ENCODE peak calls at places on chromosome 9, in eight cellular contexts. J, E, T, H, I, Z, Q and N are unnamed samples.

GRCh38 chr9:134053941-134054761 is 13.7 kb downstream of the BRD3 start:
- DNase-seq in H (no peak), Q (no peak), Z (no peak), I (no peak), J (no peak), E (no peak), T (no peak), N (no peak)

GRCh38 chr9:136840877-136841645 is 1.2 kb upstream of the AJM1 start:
- DNase-seq in E (peak), I (peak), J (no peak), H (peak), T (peak), Z (peak), Q (no peak), N (peak)

GRCh38 chr9:97398999-97399758 is 12.7 kb upstream of the TDRD7 start:
- DNase-seq in H (peak), Z (peak), E (peak), I (peak), J (peak), Q (peak), T (peak), N (no peak)

GRCh38 chr9:86854898-86855523 is 92.3 kb downstream of the GAS1 start:
- DNase-seq in E (no peak), Q (no peak), H (no peak), J (no peak), I (peak), T (peak), Z (peak), N (no peak)

GRCh38 chr9:111728617-111729366 is 65.9 kb downstream of the SHOC1 start:
- DNase-seq in J (no peak), Z (no peak), H (no peak), E (no peak), Q (peak), T (no peak), I (no peak), N (no peak)

GRCh38 chr9:85055506-85056202 is 386.1 kb downstream of the NTRK2 start:
- DNase-seq in H (no peak), I (no peak), J (no peak), Z (no peak), T (no peak), Q (no peak), E (no peak), N (no peak)

GRCh38 chr9:81150016-81150625 is 539.2 kb downstream of the TLE1 start:
- DNase-seq in E (no peak), H (no peak), I (no peak), Z (no peak), T (no peak), Q (no peak), J (no peak), N (no peak)

GRCh38 chr9:122158202-122158601 is 1.4 kb downstream of the NDUFA8 start:
- DNase-seq in Z (peak), E (peak), Q (peak), I (peak), J (no peak), T (peak), H (no peak), N (no peak)

GRCh38 chr9:32899181-32899580 is 102.2 kb downstream of the APTX start:
- DNase-seq in I (no peak), Z (no peak), H (no peak), Q (no peak), E (no peak), J (no peak), T (no peak), N (no peak)

GRCh38 chr9:81562221-81563019 is 126.9 kb downstream of the TLE1 start:
- DNase-seq in Z (peak), E (no peak), T (peak), I (no peak), H (peak), Q (peak), J (no peak), N (no peak)

GRCh38 chr9:81610739-81611107 is 78.6 kb downstream of the TLE1 start:
- DNase-seq in H (no peak), T (no peak), Q (no peak), J (no peak), I (no peak), Z (no peak), E (no peak), N (no peak)

GRCh38 chr9:80485420-80485819 is 913.7 kb downstream of the TLE4 start:
- DNase-seq in E (no peak), H (no peak), Z (no peak), T (no peak), I (no peak), J (no peak), Q (no peak), N (no peak)

GRCh38 chr9:133515240-133515610 is 9.5 kb downstream of the MYMK start:
- DNase-seq in J (no peak), Z (no peak), I (no peak), Q (no peak), H (no peak), T (no peak), E (no peak), N (no peak)

GRCh38 chr9:114220129-114220541 is 64.8 kb downstream of the COL27A1 start:
- DNase-seq in T (no peak), I (no peak), Q (no peak), E (no peak), Z (no peak), J (no peak), H (no peak), N (no peak)

GRCh38 chr9:31185831-31186230 is 1198.6 kb upstream of the ACO1 start:
- DNase-seq in T (no peak), Q (no peak), E (no peak), J (no peak), H (no peak), Z (no peak), I (no peak), N (no peak)

GRCh38 chr9:69502671-69503301 is 169.4 kb downstream of the APBA1 start:
- DNase-seq in I (no peak), E (no peak), Q (peak), J (no peak), Z (no peak), T (no peak), H (no peak), N (no peak)

GRCh38 chr9:3191715-3192114 is 334.1 kb downstream of the RFX3 start:
- DNase-seq in T (no peak), E (no peak), H (no peak), I (no peak), Z (no peak), J (no peak), Q (no peak), N (no peak)

GRCh38 chr9:9483175-9483574 is 1129.6 kb downstream of the PTPRD start:
- DNase-seq in Q (no peak), T (no peak), H (no peak), I (no peak), Z (no peak), J (no peak), E (no peak), N (no peak)

GRCh38 chr9:74951725-74952151 is 974 bp downstream of the C9orf40 start:
- DNase-seq in I (peak), H (peak), Z (peak), E (peak), Q (peak), T (peak), J (peak), N (peak)

GRCh38 chr9:90000925-90001324 is 396.1 kb downstream of the GADD45G start:
- DNase-seq in E (no peak), T (no peak), Z (no peak), J (no peak), I (no peak), Q (no peak), H (no peak), N (no peak)
- H3K27ac ChIP-seq in E (peak), T (no peak), Z (no peak), J (no peak), I (no peak), Q (no peak), H (peak), N (no peak)

GRCh38 chr9:125485471-125485870 is 221.5 kb downstream of the MAPKAP1 start:
- DNase-seq in Q (no peak), E (no peak), Z (no peak), H (no peak), I (no peak), T (no peak), J (no peak), N (no peak)
- H3K27ac ChIP-seq in Q (no peak), E (peak), Z (no peak), H (peak), I (no peak), T (no peak), J (no peak), N (no peak)

GRCh38 chr9:34623386-34624235 is 3.3 kb upstream of the DCTN3 start:
- DNase-seq in H (no peak), I (peak), Z (no peak), T (no peak), E (no peak), Q (no peak), J (no peak), N (no peak)

GRCh38 chr9:34625087-34625486 is 3.8 kb downstream of the ARID3C start:
- DNase-seq in H (no peak), J (no peak), E (no peak), T (no peak), I (no peak), Q (no peak), Z (no peak), N (no peak)

GRCh38 chr9:34615132-34615531 is 3.2 kb upstream of the RPP25L start:
- DNase-seq in T (no peak), H (no peak), Q (no peak), Z (no peak), I (no peak), J (no peak), E (no peak), N (no peak)

GRCh38 chr9:34624475-34624984 is 4.2 kb upstream of the DCTN3 start:
- DNase-seq in T (no peak), J (no peak), H (no peak), Q (no peak), I (peak), Z (peak), E (no peak), N (no peak)

DNA sequence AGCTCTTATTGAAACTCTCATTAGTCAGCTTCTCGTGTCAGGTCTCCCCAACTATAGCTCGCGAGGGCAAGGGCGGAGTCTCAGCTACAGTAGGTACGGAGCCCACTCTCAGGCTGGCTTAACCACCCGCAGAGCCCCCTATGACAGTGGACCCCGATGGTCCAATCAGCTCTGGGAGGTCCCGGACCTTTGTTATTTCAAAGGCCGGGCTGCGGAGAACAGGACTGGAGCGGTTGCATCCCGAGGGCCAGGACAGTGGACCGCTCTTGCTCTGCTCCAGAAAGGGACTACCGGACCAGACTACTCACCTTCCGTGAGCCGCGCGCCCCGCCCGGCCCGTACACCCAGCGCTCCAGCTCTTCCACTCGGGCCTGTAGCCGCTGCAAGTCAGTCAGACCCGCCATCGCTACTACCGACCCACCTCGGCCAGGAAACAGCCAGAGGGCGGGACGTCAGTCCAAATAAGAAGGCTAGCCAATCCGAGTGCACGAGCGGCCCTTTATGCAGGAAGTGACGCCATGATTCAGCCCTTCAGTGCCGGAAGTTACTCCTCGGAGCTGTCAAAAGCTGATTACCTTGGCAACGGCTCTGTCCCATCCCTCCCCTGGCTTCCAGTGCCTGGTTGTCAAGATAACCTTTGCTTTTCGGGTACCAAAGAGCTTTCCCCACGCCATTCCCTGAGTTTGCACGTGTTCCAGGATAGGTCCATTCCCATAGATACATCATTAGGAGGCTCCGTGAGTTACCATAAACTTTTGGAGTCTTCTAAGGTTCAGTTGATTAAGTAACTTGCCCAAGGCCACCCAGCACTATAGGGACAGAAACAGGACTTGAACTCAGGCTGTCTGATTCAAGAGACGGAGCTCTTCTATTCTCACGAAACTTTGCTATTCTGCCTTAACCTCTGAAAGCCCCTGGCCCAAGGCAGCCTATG is at the start of gene DCTN3:
- DNase-seq in T (peak), Z (peak), E (peak), I (peak), J (peak), Q (peak), H (peak), N (peak)
- H3K27ac ChIP-seq in T (no peak), Z (no peak), E (no peak), I (no peak), J (peak), Q (no peak), H (peak), N (peak)

GRCh38 chr9:76336027-76336426 is 58.2 kb downstream of the RFK start:
- DNase-seq in J (no peak), Q (no peak), T (no peak), E (no peak), H (no peak), I (no peak), Z (no peak), N (no peak)
- H3K27ac ChIP-seq in J (no peak), Q (no peak), T (no peak), E (no peak), H (no peak), I (no peak), Z (no peak), N (no peak)

GRCh38 chr9:22337261-22337660 is 109.4 kb upstream of the DMRTA1 start:
- DNase-seq in J (no peak), E (no peak), I (no peak), T (no peak), Z (no peak), H (no peak), Q (no peak), N (no peak)

GRCh38 chr9:22343218-22343611 is 103.4 kb upstream of the DMRTA1 start:
- DNase-seq in Q (no peak), I (no peak), E (no peak), J (no peak), H (no peak), T (no peak), Z (no peak), N (no peak)

DNA sequence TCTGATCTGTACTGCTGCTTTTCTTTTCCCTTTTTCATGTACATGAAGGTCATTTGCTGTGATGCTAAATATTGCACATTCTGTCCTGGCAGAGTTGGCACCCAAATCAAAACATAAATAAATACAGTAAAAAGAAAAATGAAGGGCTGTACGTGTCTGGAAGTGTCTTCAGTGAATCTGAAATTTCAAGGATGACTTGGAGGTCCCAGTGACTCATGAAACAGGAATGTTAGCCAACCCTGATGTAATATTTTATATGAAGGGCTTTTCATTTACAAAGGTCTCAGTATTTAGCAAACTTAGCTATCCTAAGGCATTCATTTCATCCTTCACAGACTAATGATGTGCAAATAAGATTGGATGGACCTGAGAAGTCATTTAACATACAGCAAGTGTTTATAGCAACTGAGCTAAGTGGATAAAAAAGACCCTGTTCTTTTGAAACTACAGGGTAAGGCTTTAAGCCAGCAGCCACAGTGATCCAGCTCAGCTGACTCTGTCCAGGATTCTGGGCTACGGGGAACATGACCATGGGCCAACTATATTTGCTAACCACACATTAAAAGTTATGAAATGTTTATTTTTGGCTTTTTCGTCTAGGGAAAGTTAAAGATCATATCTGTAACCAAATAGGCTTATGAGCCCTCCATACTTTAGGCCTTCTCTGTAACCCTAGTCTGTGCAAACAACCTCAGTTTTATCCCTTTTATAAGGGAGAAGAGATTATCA is 104.0 kb upstream of the DMRTA1 start:
- DNase-seq in Q (peak), I (no peak), E (no peak), Z (peak), T (no peak), H (no peak), J (no peak), N (no peak)
- H3K27ac ChIP-seq in Q (no peak), I (no peak), E (no peak), Z (no peak), T (no peak), H (no peak), J (no peak), N (no peak)

DNA sequence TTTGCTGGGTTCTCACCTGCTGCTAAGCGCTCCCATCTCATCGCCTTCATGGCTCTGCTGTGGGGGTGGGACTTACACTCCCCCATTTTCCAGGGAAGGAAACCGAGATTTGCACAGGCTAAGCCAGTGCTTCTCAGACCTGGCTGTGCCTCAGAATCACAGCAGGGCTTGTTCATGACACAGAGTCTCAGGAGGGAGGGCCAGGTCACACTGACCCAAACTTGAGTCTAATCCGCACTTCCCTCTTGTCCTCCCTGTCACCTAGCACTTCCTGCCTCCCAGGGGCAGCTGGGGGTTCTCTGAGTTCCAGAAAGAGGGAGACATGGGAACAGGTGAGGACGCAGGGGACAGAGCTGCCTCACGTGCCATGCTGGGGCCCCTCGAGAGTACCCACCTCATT is 15.6 kb upstream of the IER5L start:
- DNase-seq in E (no peak), I (no peak), Z (no peak), Q (no peak), T (no peak), J (no peak), H (no peak), N (no peak)
- H3K27ac ChIP-seq in E (no peak), I (no peak), Z (no peak), Q (no peak), T (no peak), J (no peak), H (no peak), N (no peak)

DNA sequence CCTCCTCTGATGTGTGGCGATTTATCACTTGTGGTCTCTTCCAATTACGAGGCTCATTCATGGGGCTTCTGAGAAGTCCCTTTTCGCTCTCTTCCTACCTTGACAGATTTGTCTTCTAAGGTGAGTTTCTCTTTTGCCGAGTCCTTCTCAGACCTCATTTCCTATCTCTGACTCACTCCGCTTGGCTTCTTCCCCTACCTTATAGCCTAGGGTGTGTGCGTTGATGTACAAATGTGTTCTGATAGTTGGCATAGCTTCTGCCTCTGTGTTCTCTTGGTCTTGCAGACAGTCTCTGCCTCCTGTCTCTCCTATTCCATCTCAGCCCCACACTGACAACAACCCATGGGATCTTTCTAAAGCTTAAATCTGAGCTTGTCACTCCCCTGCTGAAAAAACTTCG is 56.9 kb upstream of the SHB start:
- DNase-seq in I (no peak), Z (no peak), T (no peak), E (no peak), H (no peak), J (no peak), Q (no peak), N (no peak)
- H3K27ac ChIP-seq in I (no peak), Z (no peak), T (no peak), E (no peak), H (no peak), J (no peak), Q (no peak), N (no peak)

GRCh38 chr9:138007566-138008080 is 130.0 kb downstream of the CACNA1B start:
- DNase-seq in E (no peak), Q (no peak), J (no peak), T (no peak), Z (no peak), I (no peak), H (peak), N (no peak)

GRCh38 chr9:138008081-138008841 is 130.7 kb downstream of the CACNA1B start:
- DNase-seq in J (no peak), Z (no peak), E (no peak), H (peak), T (peak), Q (no peak), I (no peak), N (no peak)

GRCh38 chr9:138009456-138010273 is 132.1 kb downstream of the CACNA1B start:
- DNase-seq in I (no peak), T (peak), Q (no peak), Z (no peak), E (no peak), J (no peak), H (peak), N (no peak)

GRCh38 chr9:138010274-138010800 is 132.8 kb downstream of the CACNA1B start:
- DNase-seq in Z (no peak), Q (no peak), E (no peak), T (no peak), H (peak), I (no peak), J (no peak), N (no peak)

GRCh38 chr9:138009016-138009415 is 131.4 kb downstream of the CACNA1B start:
- DNase-seq in J (no peak), T (peak), I (no peak), Z (no peak), E (no peak), H (no peak), Q (no peak), N (no peak)
- H3K27ac ChIP-seq in J (no peak), T (no peak), I (no peak), Z (no peak), E (no peak), H (no peak), Q (no peak), N (no peak)